ENCODE peak calls at places on chromosomes 7 and 10, in four cellular contexts. K is HFF-Myc, O is fibroblast of pulmonary artery, C is WTC11. R is an unnamed sample.

GRCh38 chr10:91410638-91411367 is 659 bp downstream of the HECTD2 start:
- DNase-seq in K (no peak), O (peak; percentile 54), C (no peak), R (no peak)

GRCh38 chr10:59944339-59944935 is 38.1 kb upstream of the CCDC6 start:
- DNase-seq in K (no peak), O (no peak), C (no peak), R (no peak)

GRCh38 chr10:2831509-2831908 is 235.8 kb upstream of the PFKP start:
- DNase-seq in K (no peak), O (no peak), C (no peak), R (no peak)

GRCh38 chr7:88317422-88317821 is 10.7 kb upstream of the STEAP4 start:
- DNase-seq in K (no peak), O (no peak), C (no peak), R (no peak)

GRCh38 chr10:118809372-118809695 is 54.6 kb upstream of the CACUL1 start:
- DNase-seq in K (no peak), O (no peak), C (no peak), R (no peak)

GRCh38 chr7:36216063-36216684 is 63.1 kb downstream of the EEPD1 start:
- DNase-seq in K (no peak), O (peak; percentile 29), C (no peak), R (no peak)

GRCh38 chr7:142785841-142786250 is 15.1 kb downstream of the PRSS2 start:
- DNase-seq in K (no peak), O (no peak), C (no peak), R (no peak)

GRCh38 chr10:108862691-108863350 is 1060.5 kb downstream of the XPNPEP1 start:
- DNase-seq in K (no peak), O (no peak), C (no peak), R (no peak)

GRCh38 chr7:148699772-148700629 is 1.3 kb downstream of the CUL1 start:
- DNase-seq in K (no peak), O (peak; percentile 49), C (no peak), R (no peak)

GRCh38 chr7:100705753-100706671 is at the start of gene POP7:
- DNase-seq in K (peak; percentile 88), O (peak; percentile 99), C (peak; percentile 99), R (peak; percentile 88)

GRCh38 chr10:77637474-77637985 is at the start of gene KCNMA1:
- DNase-seq in K (no peak), O (no peak), C (peak; percentile 41), R (no peak)

GRCh38 chr7:6375346-6376101 is 72.2 kb downstream of the DAGLB start:
- DNase-seq in K (no peak), O (peak; percentile 49), C (no peak), R (no peak)

GRCh38 chr7:139153832-139154231 is 44.3 kb upstream of the ZC3HAV1 start:
- DNase-seq in K (peak; percentile 9), O (peak; percentile 81), C (no peak), R (peak; percentile 4)

GRCh38 chr7:25830986-25831558 is 320.9 kb upstream of the NFE2L3 start:
- DNase-seq in K (no peak), O (no peak), C (no peak), R (no peak)

GRCh38 chr10:127091354-127091753 is 105.0 kb downstream of the INSYN2A start:
- DNase-seq in K (no peak), O (no peak), C (no peak), R (no peak)

GRCh38 chr7:155108144-155108901 is 38.2 kb downstream of the HTR5A start:
- DNase-seq in K (no peak), O (no peak), C (no peak), R (no peak)

GRCh38 chr7:70598976-70599375 is 533.0 kb upstream of the GALNT17 start:
- DNase-seq in K (no peak), O (no peak), C (no peak), R (no peak)

GRCh38 chr10:62805139-62806092 is 896 bp downstream of the ADO start:
- DNase-seq in K (no peak), O (peak; percentile 53), C (peak; percentile 38), R (no peak)

GRCh38 chr7:128665057-128665456 is 7.0 kb upstream of the GARIN1A start:
- DNase-seq in K (no peak), O (no peak), C (no peak), R (no peak)

GRCh38 chr7:106346678-106347217 is 62.0 kb upstream of the NAMPT start:
- DNase-seq in K (peak; percentile 85), O (peak; percentile 98), C (no peak), R (peak; percentile 82)

GRCh38 chr10:86390337-86391120 is 23.9 kb upstream of the GRID1 start:
- DNase-seq in K (no peak), O (no peak), C (no peak), R (no peak)

GRCh38 chr10:25068152-25069058 is 52.0 kb downstream of the THNSL1 start:
- DNase-seq in K (no peak), O (peak; percentile 56), C (no peak), R (no peak)

GRCh38 chr10:97584798-97585438 is 729 bp downstream of the HOGA1 start:
- DNase-seq in K (no peak), O (no peak), C (no peak), R (no peak)

GRCh38 chr7:113331155-113331898 is 213.0 kb upstream of the SMIM30 start:
- DNase-seq in K (no peak), O (no peak), C (peak; percentile 59), R (no peak)

GRCh38 chr10:52729259-52730104 is 43.1 kb downstream of the MBL2 start:
- DNase-seq in K (no peak), O (peak; percentile 62), C (no peak), R (no peak)

GRCh38 chr10:119198438-119198837 is 8.9 kb upstream of the GRK5 start:
- DNase-seq in K (no peak), O (no peak), C (peak; percentile 51), R (no peak)

GRCh38 chr10:80454526-80455460 is 683 bp downstream of the TSPAN14 start:
- DNase-seq in K (no peak), O (peak; percentile 39), C (peak; percentile 48), R (no peak)

GRCh38 chr10:58453098-58453497 is 59.6 kb upstream of the BICC1 start:
- DNase-seq in K (no peak), O (no peak), C (no peak), R (no peak)

GRCh38 chr7:151823783-151824182 is 53.1 kb downstream of the PRKAG2 start:
- DNase-seq in K (no peak), O (no peak), C (no peak), R (no peak)

GRCh38 chr7:140673063-140673769 is 471 bp downstream of the ADCK2 start:
- DNase-seq in K (no peak), O (no peak), C (peak; percentile 61), R (no peak)

GRCh38 chr7:123199869-123200268 is at the start of gene SLC13A1:
- DNase-seq in K (no peak), O (no peak), C (no peak), R (no peak)

GRCh38 chr10:102776779-102777417 is 33.1 kb downstream of the WBP1L start:
- DNase-seq in K (peak; percentile 90), O (peak; percentile 99), C (peak; percentile 66), R (peak; percentile 93)

GRCh38 chr7:130143986-130144618 is 61.1 kb downstream of the TMEM209 start:
- DNase-seq in K (no peak), O (no peak), C (no peak), R (no peak)

GRCh38 chr7:158706273-158706704 is 1.7 kb upstream of the NCAPG2 start:
- DNase-seq in K (no peak), O (peak; percentile 66), C (no peak), R (no peak)
- TF ChIP-seq CTCF in K (no peak), O (no peak), C (no peak), R (no peak)

DNA sequence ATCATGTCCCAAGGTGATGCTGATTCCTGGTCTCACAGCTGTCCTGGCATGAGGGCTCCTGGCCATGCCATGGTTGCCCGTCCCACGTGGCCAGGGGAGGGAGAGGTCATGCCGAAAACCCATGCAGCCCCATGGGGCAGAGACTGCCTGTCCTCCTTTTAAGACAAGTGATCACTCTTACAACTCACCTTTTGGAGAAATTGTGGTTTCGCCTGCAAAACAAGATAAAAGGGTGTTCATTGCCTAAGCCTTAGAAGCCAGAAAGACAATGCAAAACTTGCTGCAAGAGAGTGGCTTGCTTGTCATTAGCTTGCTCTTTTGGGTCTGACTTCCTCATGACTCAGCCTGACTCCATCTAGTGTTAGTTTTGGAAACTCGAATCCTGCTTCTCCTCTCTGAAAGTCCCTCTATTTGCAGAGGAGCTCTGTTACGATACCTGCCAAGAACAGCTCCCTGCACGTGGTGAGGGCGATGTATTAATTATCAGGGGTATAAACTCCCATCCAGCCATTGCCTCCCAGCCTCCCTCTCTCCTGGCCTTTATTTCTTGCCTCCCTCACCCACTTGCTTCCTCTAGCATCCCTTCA is 26.7 kb downstream of the TMEM273 start:
- DNase-seq in K (no peak), O (peak; percentile 46), C (no peak), R (no peak)
- TF ChIP-seq CTCF in K (peak; percentile 46), O (peak; percentile 38), C (no peak), R (peak; percentile 46)

DNA sequence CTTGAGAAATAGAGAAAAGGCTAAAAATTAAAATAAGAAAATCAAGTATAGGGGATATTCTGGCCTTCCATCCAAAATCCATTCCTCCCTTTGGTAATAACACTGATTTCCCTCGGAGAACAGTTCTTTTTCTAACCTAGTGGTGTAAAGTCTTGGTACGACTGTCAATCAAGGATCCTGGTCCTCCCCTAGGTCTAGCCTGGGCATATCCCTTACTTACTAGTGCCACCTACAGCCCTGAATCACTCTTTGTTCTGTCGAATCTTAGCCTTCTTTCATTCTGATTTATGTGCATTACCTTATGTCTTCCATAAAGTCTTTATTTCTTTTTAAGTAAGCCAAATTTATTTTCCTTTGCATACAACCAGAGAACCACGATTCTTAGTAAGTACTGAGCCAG is 298.7 kb upstream of the LRRTM3 start:
- DNase-seq in K (no peak), O (peak; percentile 1), C (peak; percentile 16), R (no peak)
- TF ChIP-seq CTCF in K (no peak), O (no peak), C (no peak), R (no peak)

DNA sequence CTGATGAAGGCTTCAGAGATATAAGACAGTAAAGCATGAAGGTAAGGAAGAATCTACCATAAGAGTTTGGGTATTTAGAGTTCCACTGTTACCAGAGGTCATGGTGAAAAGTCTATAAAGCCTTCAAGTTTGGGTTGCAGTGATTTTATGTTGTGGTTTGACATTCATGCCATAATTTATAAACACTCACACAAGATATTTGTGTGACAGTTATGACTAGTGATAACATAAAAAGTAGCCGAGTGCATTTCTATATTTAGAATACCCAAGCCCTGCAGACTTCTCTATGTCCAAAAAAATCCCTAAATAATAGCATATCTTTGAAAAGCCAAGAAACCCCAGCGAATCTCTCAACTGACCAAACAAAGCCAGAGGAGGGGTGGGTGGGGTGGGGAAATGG is 229.9 kb downstream of the CXCL12 start:
- DNase-seq in K (no peak), O (no peak), C (no peak), R (no peak)
- TF ChIP-seq CTCF in K (no peak), O (no peak), C (no peak), R (no peak)

DNA sequence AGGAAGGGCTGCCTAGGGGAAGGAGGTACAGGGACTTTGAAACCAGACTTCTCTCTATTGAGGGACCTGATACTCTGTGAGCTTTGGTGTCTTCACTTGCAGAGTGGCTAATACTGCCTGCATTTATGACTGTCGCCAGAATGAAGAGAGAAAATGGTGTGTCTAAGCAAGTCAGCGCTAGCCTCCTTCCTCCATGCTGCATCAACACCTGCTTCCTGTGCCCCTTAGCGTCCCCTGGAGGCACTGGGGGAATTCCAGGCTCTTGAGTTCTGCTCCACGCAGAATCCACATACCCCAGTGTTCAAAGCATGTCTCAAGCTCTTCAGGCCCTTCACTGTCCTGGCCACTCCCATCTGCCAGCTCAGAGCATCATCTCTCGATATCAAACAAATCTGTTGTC is 140.5 kb downstream of the PKD1L1 start:
- DNase-seq in K (no peak), O (no peak), C (peak; percentile 41), R (no peak)
- TF ChIP-seq CTCF in K (no peak), O (no peak), C (no peak), R (no peak)

R was measured in AG04449.